ENCODE peak calls at places on chromosomes 2 and 18, in four cellular contexts. I, C, M and F are unnamed samples.

GRCh38 chr2:240960309-240960962 is 38.0 kb upstream of the SNED1 start:
- DNase-seq in M (no peak), C (no peak), I (no peak), F (no peak)

GRCh38 chr2:44087037-44087713 is 81.5 kb upstream of the PPM1B start:
- DNase-seq in C (peak; percentile 83), M (peak; percentile 64), I (peak; percentile 79), F (peak; percentile 94)

GRCh38 chr2:74893332-74893731 is 59.4 kb downstream of the HK2 start:
- DNase-seq in M (no peak), C (no peak), I (peak; percentile 31), F (no peak)

GRCh38 chr2:1727796-1728474 is 16.4 kb downstream of the PXDN start:
- DNase-seq in M (no peak), C (no peak), I (no peak), F (no peak)

GRCh38 chr2:63057249-63058148 is 6.9 kb downstream of the OTX1 start:
- DNase-seq in I (no peak), M (no peak), C (no peak), F (peak; percentile 18)

GRCh38 chr18:44946529-44947113 is 265.9 kb downstream of the SETBP1 start:
- DNase-seq in C (no peak), M (no peak), I (no peak), F (no peak)

GRCh38 chr2:146913476-146913875 is 931.4 kb upstream of the ACVR2A start:
- DNase-seq in C (no peak), M (no peak), I (no peak), F (no peak)

GRCh38 chr2:40028792-40029488 is 249.9 kb upstream of the THUMPD2 start:
- DNase-seq in M (no peak), I (no peak), C (no peak), F (no peak)

GRCh38 chr2:10768063-10768507 is 44.5 kb downstream of the PDIA6 start:
- DNase-seq in I (no peak), C (no peak), M (no peak), F (no peak)

GRCh38 chr2:54722641-54723299 is 692 bp upstream of the EML6 start:
- DNase-seq in I (peak; percentile 10), M (no peak), C (peak; percentile 35), F (no peak)

GRCh38 chr2:230866704-230867561 is 2.2 kb downstream of the ITM2C start:
- DNase-seq in C (no peak), M (no peak), I (no peak), F (no peak)

GRCh38 chr18:79872423-79872822 is 74.7 kb downstream of the KCNG2 start:
- DNase-seq in I (no peak), C (no peak), M (no peak), F (no peak)

GRCh38 chr2:157838442-157839161 is 37.5 kb downstream of the ACVR1 start:
- DNase-seq in M (no peak), I (peak; percentile 60), C (peak; percentile 91), F (no peak)

GRCh38 chr2:143698350-143698749 is 569.1 kb downstream of the ARHGAP15 start:
- DNase-seq in I (no peak), C (no peak), M (no peak), F (no peak)

GRCh38 chr2:219344756-219345458 is 12.4 kb upstream of the RESP18 start:
- DNase-seq in I (no peak), M (no peak), C (no peak), F (no peak)

GRCh38 chr2:223090540-223091235 is 38.7 kb downstream of the KCNE4 start:
- DNase-seq in I (no peak), C (no peak), M (no peak), F (no peak)

GRCh38 chr2:9336209-9336533 is 87.2 kb downstream of the ITGB1BP1 start:
- DNase-seq in M (no peak), C (peak; percentile 41), I (no peak), F (no peak)

GRCh38 chr2:4604767-4605166 is 901.4 kb downstream of the DCDC2C start:
- DNase-seq in M (no peak), I (no peak), C (no peak), F (no peak)

GRCh38 chr2:182763311-182763912 is 47.4 kb downstream of the DNAJC10 start:
- DNase-seq in M (no peak), I (peak; percentile 55), C (peak; percentile 68), F (no peak)

GRCh38 chr2:207790898-207791297 is 21.2 kb upstream of the FZD5 start:
- DNase-seq in I (no peak), C (no peak), M (no peak), F (no peak)

GRCh38 chr2:36357506-36358316 is 2.1 kb downstream of the CRIM1 start:
- DNase-seq in C (no peak), I (peak; percentile 89), M (no peak), F (peak; percentile 55)

GRCh38 chr2:152647417-152648010 is 69.7 kb downstream of the PRPF40A start:
- DNase-seq in M (no peak), I (no peak), C (no peak), F (no peak)

GRCh38 chr18:61348230-61348629 is 15.0 kb downstream of the CDH20 start:
- DNase-seq in M (no peak), C (no peak), I (no peak), F (no peak)

GRCh38 chr2:24409700-24410556 is 49.6 kb upstream of the ITSN2 start:
- DNase-seq in M (no peak), I (peak; percentile 83), C (peak; percentile 78), F (peak; percentile 21)

GRCh38 chr2:190355968-190356657 is 12.7 kb downstream of the INPP1 start:
- DNase-seq in I (no peak), M (no peak), C (no peak), F (no peak)

GRCh38 chr2:128777091-128778045 is 458.7 kb upstream of the HS6ST1 start:
- DNase-seq in I (no peak), M (no peak), C (no peak), F (no peak)

GRCh38 chr2:234179031-234179363 is 128.5 kb downstream of the SPP2 start:
- DNase-seq in I (no peak), C (no peak), M (no peak), F (no peak)

GRCh38 chr2:150214626-150215025 is 272.8 kb downstream of the RND3 start:
- DNase-seq in I (peak; percentile 72), M (no peak), C (no peak), F (no peak)

GRCh38 chr2:141498561-141498960 is 632.3 kb downstream of the LRP1B start:
- DNase-seq in M (no peak), I (no peak), C (no peak), F (no peak)

GRCh38 chr2:169910109-169910799 is 83.0 kb downstream of the UBR3 start:
- DNase-seq in C (peak; percentile 80), I (no peak), M (no peak), F (no peak)

GRCh38 chr18:32429427-32429826 is 41.3 kb downstream of the GAREM1 start:
- DNase-seq in I (no peak), C (no peak), M (no peak), F (no peak)

GRCh38 chr2:132923787-132924186 is 253.8 kb upstream of the LYPD1 start:
- DNase-seq in M (no peak), I (no peak), C (no peak), F (no peak)

GRCh38 chr2:63424329-63425078 is 163.8 kb downstream of the WDPCP start:
- DNase-seq in C (peak; percentile 67), I (peak; percentile 64), M (peak; percentile 19), F (peak; percentile 25)

GRCh38 chr2:223092667-223093066 is 40.7 kb downstream of the KCNE4 start:
- DNase-seq in M (no peak), C (no peak), I (no peak), F (no peak)

GRCh38 chr18:26706796-26707406 is 158.5 kb upstream of the KCTD1 start:
- DNase-seq in I (no peak), M (no peak), C (no peak), F (no peak)

GRCh38 chr2:53755022-53755630 is 12.5 kb upstream of the CHAC2 start:
- DNase-seq in C (no peak), M (no peak), I (no peak), F (no peak)

GRCh38 chr2:222860740-222861410 is at the start of gene ACSL3:
- DNase-seq in I (peak; percentile 95), C (peak; percentile 94), M (peak; percentile 88), F (peak; percentile 98)

GRCh38 chr2:238255146-238255545 is 15.3 kb upstream of the HES6 start:
- DNase-seq in I (no peak), M (no peak), C (no peak), F (no peak)

GRCh38 chr18:75128051-75128605 is 80.8 kb downstream of the PTGR3 start:
- DNase-seq in C (no peak), M (no peak), I (no peak), F (no peak)

GRCh38 chr2:30282721-30283120 is 51.4 kb downstream of the LBH start:
- DNase-seq in C (no peak), I (no peak), M (no peak), F (no peak)

DNA sequence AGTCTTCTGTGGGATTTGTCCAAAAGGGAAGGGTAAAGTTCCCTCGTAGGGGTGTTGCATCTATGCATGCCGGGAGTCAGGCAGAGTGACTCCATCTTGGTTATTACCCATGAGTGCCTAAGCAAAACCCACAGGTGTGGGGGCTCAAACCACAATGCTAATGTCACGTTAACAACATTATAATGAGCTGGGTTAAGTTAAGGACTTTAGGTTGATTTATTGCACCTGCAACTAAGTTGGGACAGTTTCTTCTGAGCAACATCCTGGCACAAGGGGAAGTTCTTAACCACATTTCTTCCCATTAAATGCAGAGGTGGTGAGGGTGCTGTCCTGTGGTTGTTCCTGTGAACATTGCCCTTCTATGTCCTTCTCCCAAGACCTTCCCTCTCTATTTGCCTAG is 1596.8 kb upstream of the SLC39A10 start:
- DNase-seq in C (no peak), M (no peak), I (no peak), F (no peak)
- TF ChIP-seq JUN in C (no peak), M (no peak), I (no peak), F (no peak)

DNA sequence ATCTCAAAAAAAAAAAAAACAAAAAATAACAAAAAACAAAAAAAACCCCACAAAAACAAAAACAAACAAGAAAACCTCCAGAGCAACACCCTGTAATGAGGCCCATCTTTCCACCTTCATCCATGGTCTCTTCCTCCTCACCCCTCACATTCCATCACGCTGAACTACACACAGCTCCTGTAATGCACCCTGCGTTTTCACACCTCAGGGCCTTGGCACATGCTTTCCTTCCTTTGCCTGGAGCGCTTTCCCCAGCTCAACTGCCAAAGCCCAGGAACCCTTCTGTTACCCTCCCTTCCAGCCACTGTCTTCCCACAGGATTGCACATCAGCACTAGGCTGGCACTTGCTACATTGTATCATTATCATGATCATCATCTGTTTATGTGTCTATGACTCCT is 29.4 kb downstream of the TMEM247 start:
- DNase-seq in M (no peak), C (no peak), I (no peak), F (no peak)
- TF ChIP-seq JUN in M (no peak), C (no peak), I (no peak), F (no peak)

GRCh38 chr2:56952871-56953270 is 769.1 kb downstream of the CCDC85A start:
- DNase-seq in M (no peak), C (no peak), I (no peak), F (no peak)
- TF ChIP-seq JUN in M (no peak), C (no peak), I (no peak), F (no peak)

DNA sequence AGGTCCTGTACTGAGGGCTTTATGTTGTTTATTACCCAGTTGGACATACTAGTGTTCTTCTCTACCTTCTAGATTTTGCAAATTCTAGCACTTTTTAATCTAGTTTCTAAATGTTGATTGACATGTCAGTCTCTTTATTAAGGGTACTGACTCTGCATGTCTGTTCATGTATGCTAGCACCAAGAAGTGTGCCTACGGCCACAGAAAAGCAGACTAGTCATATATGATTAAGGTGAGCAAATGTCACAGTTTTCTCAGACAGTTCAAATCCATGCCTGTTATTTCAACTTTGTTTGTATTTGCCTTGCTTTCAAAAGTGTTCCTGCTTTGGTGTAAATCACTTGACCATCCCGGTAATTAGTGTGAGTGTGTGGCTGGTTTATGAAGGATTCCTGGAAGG is 145.0 kb upstream of the DSEL start:
- DNase-seq in C (no peak), M (no peak), I (no peak), F (no peak)
- TF ChIP-seq JUN in C (no peak), M (no peak), I (no peak), F (no peak)